ENCODE peak calls at places on chromosomes 12 and 14, in four cellular contexts. One of them, this sample, is unnamed.

GRCh38 chr14:65958664-65959562 is 527.3 kb upstream of the CCDC196 start:
- DNase-seq in HepG2: peak
- DNase-seq in K562: peak
- DNase-seq in GM12878: no peak
- DNase-seq in this sample: peak

GRCh38 chr12:89225808-89226368 is 126.4 kb downstream of the DUSP6 start:
- DNase-seq in HepG2: no peak
- DNase-seq in K562: no peak
- DNase-seq in GM12878: no peak
- DNase-seq in this sample: no peak

GRCh38 chr12:92108651-92109050 is 37.0 kb downstream of the BTG1 start:
- DNase-seq in HepG2: no peak
- DNase-seq in K562: peak
- DNase-seq in GM12878: no peak
- DNase-seq in this sample: peak

GRCh38 chr12:68648179-68648578 is 37.5 kb downstream of the RAP1B start:
- DNase-seq in K562: no peak
- DNase-seq in GM12878: no peak
- DNase-seq in HepG2: no peak
- DNase-seq in this sample: no peak

GRCh38 chr12:47819902-47820630 is at the start of gene HDAC7:
- DNase-seq in HepG2: peak
- DNase-seq in GM12878: no peak
- DNase-seq in K562: peak
- DNase-seq in this sample: peak

GRCh38 chr14:103108749-103109207 is 14.3 kb downstream of the EXOC3L4 start:
- DNase-seq in K562: peak
- DNase-seq in HepG2: no peak
- DNase-seq in GM12878: no peak
- DNase-seq in this sample: no peak

GRCh38 chr12:92608418-92609091 is 94.2 kb upstream of the PLEKHG7 start:
- DNase-seq in K562: peak
- DNase-seq in GM12878: peak
- DNase-seq in HepG2: peak
- DNase-seq in this sample: peak

GRCh38 chr12:40300490-40300889 is 75.7 kb downstream of the LRRK2 start:
- DNase-seq in HepG2: no peak
- DNase-seq in K562: no peak
- DNase-seq in GM12878: no peak
- DNase-seq in this sample: no peak

GRCh38 chr12:67630373-67631088 is 18.0 kb upstream of the DYRK2 start:
- DNase-seq in HepG2: peak
- DNase-seq in K562: peak
- DNase-seq in GM12878: peak
- DNase-seq in this sample: no peak

GRCh38 chr14:73462815-73463214 is 4.5 kb upstream of the NUMB start:
- DNase-seq in HepG2: no peak
- DNase-seq in GM12878: no peak
- DNase-seq in K562: no peak
- DNase-seq in this sample: no peak

GRCh38 chr14:45135181-45135580 is 549 bp upstream of the FANCM start:
- DNase-seq in HepG2: no peak
- DNase-seq in K562: no peak
- DNase-seq in GM12878: no peak
- DNase-seq in this sample: no peak

GRCh38 chr12:663293-663871 is at the start of gene NINJ2:
- DNase-seq in K562: peak
- DNase-seq in HepG2: no peak
- DNase-seq in GM12878: no peak
- DNase-seq in this sample: no peak

GRCh38 chr14:23727566-23728335 is 91.6 kb downstream of the DHRS2 start:
- DNase-seq in K562: peak
- DNase-seq in GM12878: no peak
- DNase-seq in HepG2: peak
- DNase-seq in this sample: peak

GRCh38 chr12:50926415-50926814 is 25.9 kb upstream of the HIGD1C start:
- DNase-seq in K562: no peak
- DNase-seq in HepG2: no peak
- DNase-seq in GM12878: no peak
- DNase-seq in this sample: no peak
- TF ChIP-seq FOXK2 in K562: no peak
- TF ChIP-seq FOXK2 in HepG2: no peak
- TF ChIP-seq FOXK2 in GM12878: no peak
- TF ChIP-seq FOXK2 in this sample: no peak

DNA sequence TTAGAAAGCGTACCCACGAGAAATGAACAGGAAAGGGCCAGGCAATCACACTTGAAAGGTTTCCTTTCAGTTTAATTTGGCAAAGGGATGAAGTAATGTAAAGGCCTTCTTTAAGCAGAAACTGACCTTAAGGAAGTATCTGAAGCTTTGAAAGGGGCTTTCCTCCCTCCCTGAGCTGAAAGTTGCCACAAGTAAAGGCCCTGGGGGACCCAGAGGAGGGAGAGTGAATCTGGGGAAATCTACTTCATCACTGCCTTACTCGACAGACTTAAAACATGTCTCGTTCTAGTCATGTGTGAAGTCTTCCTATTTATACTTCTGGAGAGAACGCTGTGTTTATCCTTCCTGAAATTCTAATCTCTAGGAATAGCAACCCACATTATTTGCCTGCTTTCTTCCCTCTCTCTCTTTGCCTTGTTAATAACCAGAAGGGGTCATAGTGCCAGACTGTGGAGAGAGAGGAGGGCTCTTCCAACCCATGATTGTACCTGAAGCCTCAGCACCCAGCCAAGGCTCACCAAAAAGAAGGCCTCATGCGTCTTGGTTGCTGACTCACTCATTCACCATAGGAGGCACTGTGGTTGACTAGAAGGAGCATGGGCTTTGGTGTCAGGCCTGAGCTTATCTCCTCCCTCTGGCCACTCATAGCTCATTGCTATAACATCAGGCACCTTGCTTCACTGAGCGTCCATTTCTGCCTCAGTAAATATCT is 10.2 kb upstream of the GPX2 start:
- DNase-seq in K562: peak
- DNase-seq in GM12878: peak
- DNase-seq in HepG2: no peak
- DNase-seq in this sample: peak
- TF ChIP-seq SP1 in K562: no peak
- TF ChIP-seq SP1 in GM12878: no peak
- TF ChIP-seq SP1 in HepG2: no peak
- TF ChIP-seq SP1 in this sample: no peak

GRCh38 chr12:94594443-94594825 is 55.9 kb downstream of the TMCC3 start:
- DNase-seq in HepG2: no peak
- DNase-seq in GM12878: no peak
- DNase-seq in K562: no peak
- DNase-seq in this sample: no peak

GRCh38 chr12:94595152-94595551 is 55.2 kb downstream of the TMCC3 start:
- DNase-seq in GM12878: no peak
- DNase-seq in K562: no peak
- DNase-seq in HepG2: no peak
- DNase-seq in this sample: no peak

GRCh38 chr12:94596596-94596995 is 53.8 kb downstream of the TMCC3 start:
- DNase-seq in K562: no peak
- DNase-seq in GM12878: no peak
- DNase-seq in HepG2: no peak
- DNase-seq in this sample: no peak

GRCh38 chr12:94592080-94592479 is 58.3 kb downstream of the TMCC3 start:
- DNase-seq in GM12878: no peak
- DNase-seq in K562: no peak
- DNase-seq in HepG2: no peak
- DNase-seq in this sample: no peak

GRCh38 chr12:94593822-94594442 is 56.4 kb downstream of the TMCC3 start:
- DNase-seq in K562: no peak
- DNase-seq in GM12878: peak
- DNase-seq in HepG2: no peak
- DNase-seq in this sample: no peak
- TF ChIP-seq TARDBP in K562: no peak
- TF ChIP-seq TARDBP in GM12878: no peak
- TF ChIP-seq TARDBP in HepG2: no peak
- TF ChIP-seq TARDBP in this sample: no peak

DNA sequence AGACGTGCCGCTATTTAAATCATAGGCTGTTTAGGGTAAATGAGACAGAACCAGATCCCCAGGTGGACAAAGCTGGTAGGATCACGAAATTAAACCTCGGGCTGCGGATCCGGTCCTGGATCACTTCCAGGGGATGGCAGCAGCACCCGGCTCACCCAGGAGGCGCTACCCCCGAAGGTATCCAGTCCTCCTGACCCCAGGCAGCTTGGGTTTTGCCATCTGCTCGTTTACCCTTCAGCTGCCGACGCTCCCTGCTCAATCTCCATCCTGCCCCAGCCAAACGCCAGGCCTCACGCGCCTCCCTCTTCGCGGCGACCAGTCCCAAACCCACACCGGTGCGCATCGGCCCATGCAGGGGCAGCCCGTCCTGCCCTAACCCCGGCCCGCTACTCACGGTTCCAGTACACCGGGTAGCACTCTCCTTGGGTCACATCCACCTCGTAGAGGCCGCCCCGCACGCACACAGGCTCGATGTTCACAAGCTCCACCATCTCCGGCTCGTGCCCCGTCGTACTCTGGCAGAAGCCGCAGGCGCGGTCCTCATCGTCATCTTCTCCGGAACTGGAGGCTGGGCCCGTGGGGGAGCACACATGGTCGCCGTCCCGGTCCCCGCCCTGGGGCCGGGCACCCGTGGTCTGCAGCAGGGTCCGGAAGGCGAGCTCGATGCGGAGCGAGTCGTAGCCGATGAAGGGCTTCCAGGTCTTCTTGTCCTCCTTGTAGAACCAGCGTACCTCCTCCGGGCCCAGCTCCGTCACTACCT is 1.1 kb downstream of the DDHD1 start:
- DNase-seq in K562: peak
- DNase-seq in HepG2: peak
- DNase-seq in GM12878: no peak
- DNase-seq in this sample: peak
- TF ChIP-seq FOXK2 in K562: no peak
- TF ChIP-seq FOXK2 in HepG2: no peak
- TF ChIP-seq FOXK2 in GM12878: no peak
- TF ChIP-seq FOXK2 in this sample: no peak

GRCh38 chr14:68520637-68521556 is 272.0 kb downstream of the ZFP36L1 start:
- DNase-seq in HepG2: peak
- DNase-seq in GM12878: no peak
- DNase-seq in K562: no peak
- DNase-seq in this sample: no peak
- TF ChIP-seq SP1 in HepG2: no peak
- TF ChIP-seq SP1 in GM12878: no peak
- TF ChIP-seq SP1 in K562: no peak
- TF ChIP-seq SP1 in this sample: no peak

This sample was measured in HEK293T.